ENCODE peak calls at places on chromosomes 6 and 20, in five cellular contexts. E is effector CD4-positive, alpha-beta T cell; M is KG1; W is WERI-Rb-1; D is stimulated activated CD4-positive, alpha-beta T cell treated with anti-CD3 and anti-CD28 coated beads, Interleukin-2, amount 100 ng/mL, for 24 hours. T is an unnamed sample.
A peak's percentile ranks its signal among the peaks of the same experiment; 100 is the strongest.

GRCh38 chr6:87714093-87714809 is 12.2 kb upstream of the AKIRIN2 start:
- DNase-seq in E (no peak), M (no peak), W (no peak), D (no peak), T (no peak)

GRCh38 chr20:11564491-11564890 is 353.2 kb upstream of the BTBD3 start:
- DNase-seq in E (no peak), M (no peak), W (no peak), D (no peak), T (no peak)

GRCh38 chr6:122869437-122870024 is 80.5 kb downstream of the SMPDL3A start:
- DNase-seq in E (no peak), M (no peak), W (peak; percentile 54), D (no peak), T (no peak)

GRCh38 chr6:112863753-112864152 is 516.6 kb downstream of the RFPL4B start:
- DNase-seq in E (no peak), M (no peak), W (no peak), D (no peak), T (no peak)

GRCh38 chr20:64091762-64092161 is 7.6 kb upstream of the LKAAEAR1 start:
- DNase-seq in E (no peak), M (no peak), W (peak; percentile 61), D (no peak), T (no peak)

GRCh38 chr20:22771706-22772105 is 187.3 kb upstream of the FOXA2 start:
- DNase-seq in E (no peak), M (no peak), W (no peak), D (no peak), T (no peak)

GRCh38 chr6:52263709-52264320 is 19.5 kb upstream of the IL17F start:
- DNase-seq in E (peak; percentile 58), M (peak; percentile 39), W (peak; percentile 76), D (peak; percentile 73), T (peak; percentile 51)

GRCh38 chr6:102390541-102390940 is 997.0 kb downstream of the GRIK2 start:
- DNase-seq in E (no peak), M (peak; percentile 70), W (no peak), D (no peak), T (no peak)

GRCh38 chr6:4664117-4664626 is 112.0 kb upstream of the CDYL start:
- DNase-seq in E (no peak), M (no peak), W (no peak), D (no peak), T (no peak)

GRCh38 chr6:5950448-5950847 is 56.3 kb downstream of the NRN1 start:
- DNase-seq in E (no peak), M (no peak), W (peak; percentile 48), D (peak; percentile 30), T (no peak)

GRCh38 chr6:153059311-153059710 is 56.8 kb upstream of the MTRF1L start:
- DNase-seq in E (no peak), M (no peak), W (no peak), D (no peak), T (no peak)

GRCh38 chr6:69784595-69785377 is 12.0 kb downstream of the LMBRD1 start:
- DNase-seq in E (no peak), M (no peak), W (no peak), D (no peak), T (no peak)

GRCh38 chr20:48224531-48224930 is 439.2 kb upstream of the SULF2 start:
- DNase-seq in E (no peak), M (no peak), W (no peak), D (no peak), T (no peak)

GRCh38 chr20:63156221-63156671 is 59.7 kb downstream of the YTHDF1 start:
- DNase-seq in E (no peak), M (no peak), W (peak; percentile 61), D (no peak), T (no peak)

GRCh38 chr6:16548121-16548520 is 213.1 kb downstream of the ATXN1 start:
- DNase-seq in E (no peak), M (no peak), W (no peak), D (no peak), T (no peak)

GRCh38 chr6:165049362-165049761 is 260.0 kb downstream of the C6orf118 start:
- DNase-seq in E (peak; percentile 3), M (peak; percentile 1), W (peak; percentile 79), D (peak; percentile 44), T (no peak)

GRCh38 chr20:45945678-45946148 is 11.2 kb downstream of the PCIF1 start:
- DNase-seq in E (no peak), M (no peak), W (no peak), D (no peak), T (no peak)

GRCh38 chr6:114989279-114989964 is 646.6 kb upstream of the HS3ST5 start:
- DNase-seq in E (no peak), M (no peak), W (no peak), D (no peak), T (peak; percentile 20)

GRCh38 chr6:78867370-78868040 is at the start of gene IRAK1BP1:
- DNase-seq in E (peak; percentile 32), M (peak; percentile 89), W (peak; percentile 91), D (peak; percentile 84), T (peak; percentile 86)

GRCh38 chr20:23669327-23669726 is 19.5 kb downstream of the CST4 start:
- DNase-seq in E (no peak), M (no peak), W (no peak), D (no peak), T (no peak)